ENCODE peak calls at places on chromosomes 2 and 18, in four cellular contexts. W is SJSA1; J is CD8-positive, alpha-beta T cell; Q is OCI-LY7. K is an unnamed sample. For H3K36me3, the result is how much of the 10 kb centered on the place peaks cover.

GRCh38 chr18:59012815-59013677 is 126.6 kb upstream of the SEC11C start:
- DNase-seq in J (no peak), W (no peak), Q (no peak), K (no peak)

GRCh38 chr2:36672199-36672598 is 24.3 kb upstream of the VIT start:
- DNase-seq in W (no peak), J (no peak), Q (peak), K (no peak)

GRCh38 chr2:177275671-177276070 is 11.1 kb upstream of the NFE2L2 start:
- DNase-seq in W (no peak), J (no peak), Q (no peak), K (no peak)

GRCh38 chr2:126419403-126419802 is 236.6 kb upstream of the GYPC start:
- DNase-seq in Q (no peak), J (no peak), W (no peak), K (no peak)

GRCh38 chr2:27807476-27807875 is 36.0 kb downstream of the MRPL33 start:
- DNase-seq in J (no peak), W (no peak), Q (peak), K (no peak)

GRCh38 chr2:69464575-69464974 is 27.3 kb upstream of the NFU1 start:
- DNase-seq in Q (no peak), W (no peak), J (no peak), K (no peak)

GRCh38 chr2:79585701-79586428 is 73.0 kb downstream of the CTNNA2 start:
- DNase-seq in J (no peak), Q (no peak), W (peak), K (no peak)

GRCh38 chr2:239165206-239165831 is 235.5 kb downstream of the HDAC4 start:
- DNase-seq in J (no peak), Q (no peak), W (peak), K (no peak)

GRCh38 chr2:14288016-14288415 is 344.5 kb upstream of the LRATD1 start:
- DNase-seq in J (no peak), Q (no peak), W (no peak), K (no peak)

GRCh38 chr2:177419274-177419673 is 26.7 kb downstream of the AGPS start:
- DNase-seq in W (no peak), Q (no peak), J (no peak), K (no peak)

GRCh38 chr2:158729873-158730620 is 65.1 kb upstream of the DAPL1 start:
- DNase-seq in J (no peak), Q (no peak), W (no peak), K (no peak)

GRCh38 chr2:72128843-72129227 is 18.8 kb downstream of the CYP26B1 start:
- DNase-seq in J (no peak), W (no peak), Q (no peak), K (no peak)

GRCh38 chr18:48300463-48300961 is 108.7 kb downstream of the ZBTB7C start:
- DNase-seq in Q (peak), W (no peak), J (no peak), K (no peak)

GRCh38 chr2:44751754-44752479 is 189.6 kb upstream of the SIX3 start:
- DNase-seq in J (no peak), Q (no peak), W (no peak), K (no peak)

GRCh38 chr2:20676353-20677215 is 9.6 kb downstream of the GDF7 start:
- DNase-seq in J (no peak), W (no peak), Q (peak), K (no peak)

GRCh38 chr18:7084766-7085080 is 32.9 kb downstream of the LAMA1 start:
- DNase-seq in W (no peak), Q (no peak), J (no peak), K (peak)

GRCh38 chr2:60391250-60392013 is 162.0 kb downstream of the BCL11A start:
- DNase-seq in J (no peak), W (no peak), Q (peak), K (no peak)

GRCh38 chr18:50131591-50131990 is 63.4 kb downstream of the MYO5B start:
- DNase-seq in Q (no peak), J (no peak), W (no peak), K (no peak)

GRCh38 chr2:111884592-111884964 is 585 bp upstream of the ANAPC1 start:
- DNase-seq in J (no peak), Q (no peak), W (no peak), K (no peak)

GRCh38 chr2:238968616-238969394 is 120.9 kb downstream of the TWIST2 start:
- DNase-seq in Q (no peak), J (no peak), W (no peak), K (no peak)

GRCh38 chr2:20623741-20624155 is 27.1 kb downstream of the HS1BP3 start:
- DNase-seq in Q (no peak), W (no peak), J (no peak), K (no peak)

GRCh38 chr18:46009158-46009866 is 42.2 kb upstream of the EPG5 start:
- DNase-seq in J (no peak), W (no peak), Q (no peak), K (no peak)

GRCh38 chr2:3042601-3043585 is 334.7 kb downstream of the EIPR1 start:
- DNase-seq in W (peak), Q (no peak), J (no peak), K (no peak)

GRCh38 chr18:34806527-34806926 is 96.4 kb downstream of the DTNA start:
- DNase-seq in J (no peak), W (no peak), Q (no peak), K (no peak)

GRCh38 chr2:163612332-163612731 is 123.5 kb downstream of the FIGN start:
- DNase-seq in Q (no peak), J (no peak), W (no peak), K (no peak)

GRCh38 chr2:155218292-155218924 is 519.9 kb downstream of the KCNJ3 start:
- DNase-seq in W (no peak), Q (no peak), J (no peak), K (no peak)

GRCh38 chr2:216691210-216691741 is 4.1 kb downstream of the IGFBP5 start:
- DNase-seq in J (no peak), W (no peak), Q (no peak), K (no peak)

GRCh38 chr18:28736951-28737350 is 560.0 kb upstream of the CDH2 start:
- DNase-seq in W (no peak), J (no peak), Q (no peak), K (no peak)

GRCh38 chr2:134335601-134336000 is 81.7 kb downstream of the MGAT5 start:
- DNase-seq in J (no peak), W (no peak), Q (no peak), K (no peak)

GRCh38 chr2:239399404-239399999 is 1.3 kb downstream of the HDAC4 start:
- DNase-seq in W (no peak), J (no peak), Q (no peak), K (no peak)

GRCh38 chr18:57982372-57983021 is 61.5 kb upstream of the NEDD4L start:
- DNase-seq in J (no peak), Q (no peak), W (no peak), K (no peak)

GRCh38 chr2:58974426-58974825 is 733.3 kb upstream of the FANCL start:
- DNase-seq in J (no peak), W (no peak), Q (no peak), K (no peak)

GRCh38 chr2:31823558-31823957 is 187.2 kb downstream of the MEMO1 start:
- DNase-seq in Q (no peak), W (no peak), J (no peak), K (no peak)

GRCh38 chr18:31592520-31593157 is 962 bp downstream of the TTR start:
- DNase-seq in J (no peak), W (no peak), Q (no peak), K (no peak)

GRCh38 chr2:101619191-101619591 is 78.3 kb upstream of the MAP4K4 start:
- DNase-seq in W (no peak), Q (no peak), J (no peak), K (no peak)

GRCh38 chr2:214753455-214753854 is 56.0 kb downstream of the BARD1 start:
- DNase-seq in W (no peak), Q (no peak), J (no peak), K (no peak)

GRCh38 chr18:35526476-35527120 is 28.8 kb upstream of the INO80C start:
- DNase-seq in J (no peak), Q (no peak), W (no peak), K (no peak)

GRCh38 chr2:230885467-230886130 is 20.9 kb downstream of the ITM2C start:
- DNase-seq in W (no peak), J (no peak), Q (no peak), K (no peak)

GRCh38 chr2:105934467-105934866 is 189.8 kb downstream of the NCK2 start:
- DNase-seq in Q (no peak), J (peak), W (no peak), K (no peak)

DNA sequence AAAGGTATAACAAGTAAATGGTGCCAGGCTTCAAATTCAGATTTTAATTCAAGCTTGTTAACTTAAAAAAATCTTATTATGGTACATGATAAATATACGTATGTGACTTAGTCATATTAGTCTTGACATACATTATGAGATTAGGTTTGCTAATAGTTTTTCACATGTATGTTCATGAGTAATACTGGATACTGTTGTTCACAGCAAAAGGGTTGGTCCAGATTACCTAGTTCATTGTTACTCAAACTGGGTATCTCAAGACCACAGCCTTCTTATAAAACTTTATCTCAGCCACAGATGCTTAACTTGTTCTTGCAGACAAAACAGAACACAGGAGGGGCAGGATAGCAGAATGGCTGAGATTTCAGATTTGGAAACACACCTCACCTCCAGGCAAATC is 26.8 kb downstream of the VPS4B start:
- DNase-seq in W (no peak), Q (no peak), J (no peak), K (no peak)
- H3K36me3 ChIP-seq in W (half or more), Q (half or more), J (under half), K (under half)

GRCh38 chr2:43018179-43019024 is 208.0 kb downstream of the ZFP36L2 start:
- DNase-seq in W (no peak), J (no peak), Q (no peak), K (no peak)
- H3K4me3 ChIP-seq in W (no peak), J (no peak), Q (no peak), K (no peak)

GRCh38 chr2:1674766-1675397 is 69.4 kb downstream of the PXDN start:
- DNase-seq in W (peak), Q (no peak), J (no peak), K (no peak)
- H3K36me3 ChIP-seq in W (half or more), Q (under half), J (under half), K (half or more)

GRCh38 chr2:7748717-7749415 is 831.7 kb downstream of the RNF144A start:
- DNase-seq in J (no peak), Q (no peak), W (no peak), K (no peak)

GRCh38 chr2:7752291-7752690 is 835.1 kb downstream of the RNF144A start:
- DNase-seq in J (no peak), Q (no peak), W (no peak), K (no peak)

GRCh38 chr2:7753777-7754176 is 836.6 kb downstream of the RNF144A start:
- DNase-seq in Q (no peak), J (no peak), W (no peak), K (no peak)

GRCh38 chr2:7745369-7745768 is 828.2 kb downstream of the RNF144A start:
- DNase-seq in Q (no peak), W (no peak), J (no peak), K (no peak)

GRCh38 chr2:7749895-7750559 is 832.8 kb downstream of the RNF144A start:
- DNase-seq in Q (no peak), J (no peak), W (no peak), K (no peak)
- H3K4me3 ChIP-seq in Q (no peak), J (no peak), W (no peak), K (no peak)

GRCh38 chr2:241620419-241620769 is 16.6 kb downstream of the THAP4 start:
- DNase-seq in J (no peak), Q (no peak), W (no peak), K (no peak)
- H3K36me3 ChIP-seq in J (under half), Q (half or more), W (under half), K (under half)

DNA sequence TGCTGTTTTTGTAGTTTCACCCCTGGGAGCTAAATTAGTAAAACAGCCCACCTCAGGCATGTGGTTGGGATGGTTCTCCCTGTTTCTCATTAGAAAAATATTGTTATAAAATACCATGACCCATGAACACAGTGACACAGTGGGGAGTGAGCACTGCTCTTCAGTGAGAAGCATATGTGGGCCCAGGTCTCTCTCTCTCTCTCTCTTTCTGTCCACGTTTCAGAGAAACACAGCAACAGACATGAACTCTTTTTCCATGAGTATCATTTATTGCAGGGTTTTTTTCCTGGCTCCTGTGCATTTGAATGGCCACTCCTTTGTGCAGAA is 41.3 kb downstream of the CYRIA start:
- DNase-seq in Q (no peak), W (no peak), J (no peak), K (no peak)
- H3K4me3 ChIP-seq in Q (peak), W (no peak), J (no peak), K (no peak)

GRCh38 chr2:46980786-46981583 is 65.4 kb upstream of the MCFD2 start:
- DNase-seq in W (no peak), Q (no peak), J (no peak), K (no peak)
- H3K36me3 ChIP-seq in W (under half), Q (half or more), J (under half), K (under half)

DNA sequence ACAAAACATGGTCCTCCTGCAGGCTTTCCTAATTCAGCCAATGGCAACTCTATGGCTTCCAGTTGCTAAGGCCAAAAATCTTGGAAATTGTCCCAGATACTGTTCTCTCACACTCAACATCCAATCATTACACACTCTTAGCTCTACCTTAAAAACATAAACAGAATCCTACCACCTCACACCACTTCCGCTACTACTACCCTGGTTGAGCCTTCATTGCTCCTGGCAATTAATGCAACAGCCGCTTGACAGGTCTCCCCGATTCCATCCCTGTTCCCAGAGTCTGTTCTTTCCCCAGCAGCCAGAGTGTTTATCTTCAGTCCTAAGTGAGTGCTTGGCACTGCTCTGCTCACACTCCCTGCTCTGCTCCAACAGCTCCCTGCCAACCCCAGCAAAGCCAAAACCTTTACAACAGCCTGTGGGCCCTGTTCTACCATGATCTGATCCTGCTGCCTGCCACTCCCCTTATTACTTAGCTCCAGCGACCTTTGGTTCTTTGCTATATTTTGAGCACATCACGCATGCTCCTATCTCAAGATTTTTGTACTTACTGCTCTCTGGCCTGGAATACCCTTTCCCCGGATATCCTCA is 67.5 kb upstream of the AMMECR1L start:
- DNase-seq in J (no peak), Q (no peak), W (peak), K (no peak)
- H3K4me3 ChIP-seq in J (no peak), Q (no peak), W (no peak), K (no peak)

K was measured in BJ.